ENCODE peak calls at places on chromosomes 12 and 14, in five cellular contexts. A is GM12878, Y is K562, S is HepG2, J is SK-N-SH. V is an unnamed sample.

GRCh38 chr14:72849222-72849621 is 44.7 kb downstream of the DPF3 start:
- DNase-seq in J (no peak), A (no peak), Y (no peak), S (no peak), V (no peak)

GRCh38 chr12:44405267-44405666 is 470.8 kb downstream of the NELL2 start:
- DNase-seq in S (no peak), A (no peak), Y (no peak), J (no peak), V (no peak)

GRCh38 chr12:108773798-108774788 is 42.8 kb upstream of the CORO1C start:
- DNase-seq in S (peak), J (peak), A (no peak), Y (no peak), V (peak)

GRCh38 chr12:11623382-11623781 is 26.1 kb upstream of the ETV6 start:
- DNase-seq in Y (no peak), J (no peak), S (peak), A (no peak), V (peak)

GRCh38 chr14:29773990-29774389 is 153.7 kb downstream of the PRKD1 start:
- DNase-seq in A (no peak), S (no peak), Y (no peak), J (no peak), V (no peak)

GRCh38 chr12:7107181-7108041 is 1.6 kb downstream of the C1RL start:
- DNase-seq in S (no peak), J (no peak), Y (no peak), A (no peak), V (no peak)

GRCh38 chr12:105574056-105574715 is 243.7 kb downstream of the C12orf75 start:
- DNase-seq in Y (no peak), S (no peak), J (no peak), A (no peak), V (no peak)

GRCh38 chr14:79551591-79551990 is 659.7 kb downstream of the DIO2 start:
- DNase-seq in Y (no peak), A (no peak), S (no peak), J (no peak), V (no peak)

GRCh38 chr14:101709533-101709881 is 52.0 kb upstream of the PPP2R5C start:
- DNase-seq in Y (no peak), S (no peak), A (no peak), J (no peak), V (no peak)

DNA sequence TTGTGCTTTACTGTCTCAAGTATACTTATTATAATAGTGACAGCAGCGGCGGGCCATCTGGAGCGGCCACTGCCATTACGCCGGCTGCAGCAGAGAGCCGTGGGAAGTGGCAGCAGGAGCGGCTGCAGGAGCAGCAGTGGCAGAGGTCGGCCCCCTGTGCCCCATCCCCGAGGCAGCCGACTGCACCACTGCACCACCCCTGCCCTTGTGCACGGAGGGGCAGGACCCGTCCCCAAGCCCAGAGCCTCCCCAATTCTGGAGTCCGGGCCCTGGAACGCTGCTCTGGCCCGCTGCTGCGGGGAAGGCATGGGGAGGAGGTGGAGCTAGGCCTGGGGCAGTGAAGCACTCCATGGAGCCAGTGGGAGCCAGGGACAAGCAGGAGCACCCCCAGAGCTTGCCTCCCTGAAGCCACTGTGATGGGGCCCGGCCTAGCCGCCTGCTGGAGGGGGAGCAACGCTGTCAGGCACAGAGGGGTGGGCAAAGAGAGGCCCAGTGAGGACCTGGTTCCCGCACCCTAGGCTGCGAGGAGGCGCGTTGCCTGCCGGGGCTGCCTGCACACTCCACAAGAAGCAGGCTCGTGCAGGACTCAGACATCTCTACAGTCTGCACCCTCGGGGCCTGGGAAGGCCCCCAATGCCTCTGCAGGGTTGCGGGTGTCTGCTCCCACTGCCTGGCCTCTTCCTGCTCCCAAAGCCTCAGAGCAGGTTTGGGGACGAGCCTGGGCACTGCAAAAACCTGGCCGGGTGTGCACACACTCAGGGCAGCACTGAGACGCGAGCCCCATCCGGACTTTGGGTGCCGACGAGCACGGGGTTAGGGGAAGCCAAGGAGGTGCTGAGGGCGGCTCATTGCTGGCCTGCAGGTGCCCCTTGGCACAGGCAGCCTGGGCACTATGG is 74.2 kb upstream of the RASSF8 start:
- DNase-seq in S (no peak), A (no peak), Y (no peak), J (no peak), V (no peak)
- TF ChIP-seq MXI1 in S (no peak), A (no peak), Y (no peak), J (no peak), V (no peak)

GRCh38 chr12:90167501-90167900 is 458.9 kb upstream of the ATP2B1 start:
- DNase-seq in Y (no peak), S (no peak), J (no peak), A (no peak), V (no peak)
- TF ChIP-seq USF2 in Y (no peak), S (no peak), J (no peak), A (no peak), V (no peak)

GRCh38 chr14:50335389-50335788 is 23.3 kb downstream of the DMAC2L start:
- DNase-seq in Y (no peak), J (peak), S (peak), A (no peak), V (peak)
- TF ChIP-seq MXI1 in Y (no peak), J (peak), S (no peak), A (no peak), V (no peak)

GRCh38 chr12:46865311-46865710 is 39.5 kb upstream of the SLC38A4 start:
- DNase-seq in J (no peak), S (no peak), Y (no peak), A (no peak), V (no peak)
- TF ChIP-seq USF2 in J (no peak), S (no peak), Y (no peak), A (no peak), V (no peak)